ENCODE peak calls at places on chromosome 1, in six cellular contexts. H is kidney tubule cell, W is lung microvascular endothelial cell, T is colonic mucosa, Q is ACHN, S is AG04450. A is an unnamed sample.

GRCh38 chr1:117146570-117147340 is 25.2 kb upstream of the TRIM45 start:
- DNase-seq in H (peak), W (peak), T (no peak), Q (peak), S (peak), A (no peak)

GRCh38 chr1:187092104-187092503 is 263.4 kb downstream of the PLA2G4A start:
- DNase-seq in H (no peak), W (no peak), T (no peak), Q (no peak), S (no peak), A (peak)

GRCh38 chr1:36095760-36096405 is 7.2 kb downstream of the ADPRS start:
- DNase-seq in H (no peak), W (peak), T (no peak), Q (no peak), S (no peak), A (no peak)

GRCh38 chr1:41272601-41273000 is 30.5 kb upstream of the SCMH1 start:
- DNase-seq in H (no peak), W (no peak), T (no peak), Q (no peak), S (no peak), A (no peak)

GRCh38 chr1:4615501-4615900 is 38.9 kb upstream of the AJAP1 start:
- DNase-seq in H (no peak), W (no peak), T (no peak), Q (no peak), S (no peak), A (no peak)

GRCh38 chr1:161073474-161074121 is 3.9 kb upstream of the ARHGAP30 start:
- DNase-seq in H (no peak), W (no peak), T (peak), Q (no peak), S (no peak), A (no peak)

GRCh38 chr1:107056426-107057196 is at the start of gene PRMT6:
- DNase-seq in H (peak), W (peak), T (peak), Q (peak), S (peak), A (peak)

GRCh38 chr1:185896863-185897262 is 162.7 kb downstream of the HMCN1 start:
- DNase-seq in H (peak), W (no peak), T (no peak), Q (no peak), S (no peak), A (no peak)

GRCh38 chr1:205030916-205031315 is 12.1 kb upstream of the CNTN2 start:
- DNase-seq in H (no peak), W (no peak), T (no peak), Q (no peak), S (no peak), A (no peak)

GRCh38 chr1:11311816-11312755 is 39.1 kb downstream of the UBIAD1 start:
- DNase-seq in H (no peak), W (no peak), T (no peak), Q (no peak), S (no peak), A (no peak)

GRCh38 chr1:224867715-224868114 is 61.8 kb upstream of the DNAH14 start:
- DNase-seq in H (peak), W (no peak), T (no peak), Q (no peak), S (no peak), A (no peak)

GRCh38 chr1:236394905-236395779 is 1.1 kb downstream of the EDARADD start:
- DNase-seq in H (peak), W (no peak), T (peak), Q (peak), S (no peak), A (no peak)

GRCh38 chr1:36248250-36248894 is 24.1 kb downstream of the THRAP3 start:
- DNase-seq in H (peak), W (peak), T (peak), Q (peak), S (peak), A (no peak)

GRCh38 chr1:183100575-183100974 is 77.4 kb downstream of the LAMC1 start:
- DNase-seq in H (peak), W (no peak), T (no peak), Q (no peak), S (no peak), A (no peak)

A was measured in naive thymus-derived CD8-positive, alpha-beta T cell.